ENCODE peak calls at places on chromosome 17, in six cellular contexts. A is endodermal cell, K is HL-60, P is coronary artery, W is psoas muscle, F is cardiac fibroblast. Q is an unnamed sample.
A peak's percentile ranks its signal among the peaks of the same experiment; 100 is the strongest.

GRCh38 chr17:36546418-36547093 is 1.8 kb downstream of the GGNBP2 start:
- DNase-seq in W (no peak), P (no peak), K (no peak), A (no peak), F (peak; percentile 7), Q (no peak)

GRCh38 chr17:2549392-2550211 is 37.9 kb upstream of the METTL16 start:
- DNase-seq in F (no peak), K (no peak), W (no peak), A (peak; percentile 66), P (no peak), Q (no peak)

GRCh38 chr17:19354123-19354522 is 8.4 kb downstream of the B9D1 start:
- DNase-seq in F (peak; percentile 85), P (no peak), K (no peak), A (peak; percentile 26), W (no peak), Q (peak; percentile 80)

GRCh38 chr17:41352597-41353366 is 2.2 kb upstream of the KRT33A start:
- DNase-seq in P (no peak), K (no peak), F (no peak), A (peak; percentile 76), W (no peak), Q (no peak)

GRCh38 chr17:29177871-29178749 is 2.1 kb downstream of the MYO18A start:
- DNase-seq in W (no peak), A (peak; percentile 74), F (peak; percentile 33), K (no peak), P (peak; percentile 71), Q (no peak)

GRCh38 chr17:83073389-83074063 is 5.9 kb upstream of the METRNL start:
- DNase-seq in K (no peak), W (no peak), A (no peak), P (no peak), F (no peak), Q (no peak)

GRCh38 chr17:27915715-27916114 is 22.6 kb upstream of the LYRM9 start:
- DNase-seq in A (peak; percentile 95), P (no peak), W (no peak), K (no peak), F (no peak), Q (no peak)

GRCh38 chr17:30208214-30208613 is 27.3 kb downstream of the SLC6A4 start:
- DNase-seq in P (no peak), F (no peak), A (peak; percentile 17), W (no peak), K (no peak), Q (no peak)

GRCh38 chr17:13594762-13595697 is 6.7 kb downstream of the HS3ST3A1 start:
- DNase-seq in P (no peak), A (peak; percentile 97), W (peak; percentile 66), K (peak; percentile 61), F (peak; percentile 90), Q (no peak)

DNA sequence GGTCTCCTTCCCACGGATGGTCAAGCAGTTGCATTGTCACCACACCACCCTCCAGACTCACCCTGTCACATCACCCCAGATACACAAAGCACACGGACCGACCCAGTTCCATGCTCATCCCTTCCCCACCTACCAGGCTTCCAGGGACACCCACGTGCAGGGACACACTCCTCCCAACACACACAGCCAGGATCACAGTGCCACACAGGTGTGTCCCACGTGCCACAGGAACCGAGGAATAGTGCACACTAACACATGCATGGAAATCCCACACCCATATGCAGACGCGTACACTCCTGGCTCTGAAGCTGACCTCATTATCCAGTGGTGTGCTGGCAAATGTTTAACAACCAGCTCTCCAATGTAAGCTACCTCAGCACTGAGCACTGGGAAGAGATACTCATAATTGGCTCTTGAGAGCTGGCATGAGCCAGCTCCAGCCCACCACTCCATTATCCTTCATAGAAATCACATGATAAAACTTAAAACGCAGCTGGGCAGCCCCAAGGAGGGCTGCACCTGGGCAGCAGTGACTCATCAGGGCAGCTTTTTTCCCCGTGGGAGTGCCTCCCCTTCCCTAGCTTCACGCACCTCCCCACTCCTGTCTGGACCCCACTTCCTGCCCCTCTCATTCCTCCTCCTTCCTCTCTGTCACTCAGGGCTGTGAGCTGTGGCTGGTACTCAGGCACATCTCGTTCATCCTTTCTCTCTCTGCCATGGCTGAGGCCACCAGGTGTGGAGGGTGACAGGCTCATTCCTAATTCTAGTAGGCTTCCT is 15.0 kb upstream of the TBX21 start:
- DNase-seq in F (no peak), A (no peak), P (no peak), K (no peak), W (no peak), Q (no peak)
- TF ChIP-seq CTCF in F (no peak), A (no peak), P (no peak), K (no peak), W (no peak), Q (no peak)

DNA sequence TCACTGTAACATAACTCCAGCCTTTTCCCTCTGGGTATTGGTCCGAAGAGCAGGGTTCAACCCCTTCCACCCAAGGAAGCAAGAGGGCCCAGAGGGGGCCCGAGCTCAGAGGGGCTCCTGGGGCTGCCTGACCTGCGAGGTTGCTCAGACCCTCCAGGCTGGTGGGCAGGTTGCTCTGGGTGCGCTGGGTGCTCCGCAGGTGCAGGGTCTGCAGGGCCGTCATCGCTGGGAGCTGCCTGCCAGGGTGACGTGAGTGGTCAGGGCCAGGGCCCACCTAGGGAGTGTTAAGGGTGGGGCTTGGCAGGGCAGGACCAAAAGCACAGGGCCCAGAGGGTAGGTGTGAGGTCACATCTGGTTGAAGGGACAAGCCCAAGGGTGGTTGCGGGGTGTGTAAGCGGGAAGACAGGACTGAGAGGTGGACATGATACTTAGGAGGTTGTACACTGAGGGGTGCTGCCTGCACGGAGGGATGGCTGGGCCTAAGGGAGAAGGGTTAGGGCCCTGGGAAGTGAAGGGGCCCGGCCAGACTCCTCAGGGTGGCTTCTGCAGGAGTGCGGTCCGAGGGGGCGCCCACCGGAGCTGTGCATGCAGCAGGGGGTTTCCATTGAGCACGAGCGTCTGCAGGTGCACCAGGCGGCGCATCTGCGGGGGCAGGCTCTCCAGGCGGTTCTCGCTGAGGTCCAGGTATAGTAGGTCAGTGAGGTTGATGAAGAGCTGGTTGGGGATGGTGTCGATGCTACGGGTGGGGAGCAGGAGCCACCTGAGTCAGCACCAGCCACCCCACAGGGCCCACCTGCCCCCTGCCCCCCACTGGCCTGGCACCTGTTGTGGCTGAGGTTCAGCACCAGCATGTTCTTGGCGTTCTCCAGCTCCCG is 4.4 kb downstream of the FLII start:
- DNase-seq in P (no peak), A (no peak), F (no peak), W (peak; percentile 40), K (no peak), Q (no peak)
- H3K4me3 ChIP-seq in P (no peak overlapping the region), A (no peak overlapping the region), F (no peak overlapping the region), W (no peak overlapping the region), K (no peak overlapping the region), Q (no peak overlapping the region)

DNA sequence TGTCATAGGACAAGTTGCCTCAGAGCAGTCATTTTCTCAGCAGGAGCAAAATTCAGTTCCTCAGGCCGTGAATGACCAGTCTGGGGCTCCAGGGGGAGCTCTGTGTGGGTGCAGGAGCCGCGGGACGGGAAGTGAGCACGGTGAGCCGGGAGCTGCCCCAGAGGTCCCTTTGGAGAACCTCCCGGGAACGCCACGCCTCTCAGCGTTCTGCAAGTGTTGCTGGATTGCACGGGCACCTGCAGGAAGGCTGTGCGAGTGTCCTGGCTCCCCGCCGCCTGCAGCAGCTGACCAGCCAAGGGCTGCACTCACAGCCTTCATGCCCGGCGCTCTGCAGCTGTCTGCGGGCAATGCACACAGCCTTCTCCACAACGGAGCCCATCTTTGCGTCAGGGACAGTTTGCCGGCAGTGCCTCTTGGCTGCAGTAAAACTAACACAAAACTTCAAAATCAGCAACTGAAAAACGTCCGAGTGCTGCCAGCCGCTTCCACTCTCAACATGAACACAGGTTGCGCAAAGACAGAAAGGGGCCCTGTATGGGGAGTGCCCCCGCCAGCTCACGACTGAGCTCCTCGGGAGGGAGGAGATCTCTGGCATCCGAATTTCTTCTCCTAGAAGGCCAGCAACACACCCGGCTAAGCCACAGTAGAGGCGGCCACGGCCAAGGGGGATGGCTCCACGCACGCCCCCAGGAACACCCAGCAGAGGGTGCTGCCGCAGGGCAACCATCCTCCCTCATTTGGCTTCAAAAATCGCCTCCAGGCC is 16.0 kb downstream of the NDUFAF8 start:
- DNase-seq in W (peak; percentile 95), F (peak; percentile 85), P (no peak), K (peak; percentile 90), A (peak; percentile 93), Q (no peak)
- TF ChIP-seq CTCF in W (peak; percentile 46), F (peak; percentile 70), P (peak; percentile 30), K (peak; percentile 69), A (peak; percentile 63), Q (peak; percentile 49)

GRCh38 chr17:33952425-33952824 is 302.7 kb upstream of the CCL2 start:
- DNase-seq in A (no peak), K (no peak), F (no peak), P (no peak), W (no peak), Q (no peak)
- H3K4me3 ChIP-seq in A (no peak overlapping the region), K (no peak overlapping the region), F (no peak overlapping the region), P (no peak overlapping the region), W (no peak overlapping the region), Q (no peak overlapping the region)

DNA sequence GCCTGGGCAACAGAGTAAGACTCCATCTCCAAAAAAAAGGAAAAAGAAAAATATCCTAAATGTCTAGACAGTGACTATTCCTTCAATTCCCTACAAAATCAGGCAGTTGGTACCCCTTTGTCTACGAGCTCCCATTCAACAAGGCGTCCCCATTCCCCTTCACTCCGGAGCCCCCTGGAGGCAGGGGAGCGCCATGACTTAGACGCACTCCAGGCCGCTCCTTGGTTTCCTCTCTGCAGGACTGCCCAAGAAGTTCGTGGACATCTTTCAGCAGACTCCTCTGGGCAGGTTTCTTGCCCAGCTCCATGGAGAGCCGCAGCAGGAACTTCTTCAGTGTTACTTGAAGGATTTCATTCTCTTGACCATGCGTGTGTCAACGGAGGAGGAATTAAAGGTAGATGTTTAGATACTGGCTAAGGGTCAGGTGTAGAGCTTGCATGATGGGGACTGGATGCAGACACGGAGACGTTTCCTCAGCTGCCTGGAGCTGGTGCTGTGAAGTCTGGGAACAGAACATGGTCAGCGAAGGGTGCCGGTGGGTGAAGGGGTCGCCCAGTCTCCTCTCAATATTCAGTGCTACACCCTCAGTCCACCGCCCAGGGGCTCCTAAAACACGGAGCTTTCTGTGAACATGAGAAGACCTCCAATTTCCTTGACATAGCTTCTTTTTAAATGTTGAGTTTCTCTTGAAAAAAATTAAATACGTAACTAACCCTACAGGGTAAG is 53.3 kb upstream of the ENDOV start:
- DNase-seq in F (no peak), P (no peak), K (no peak), A (peak; percentile 93), W (peak; percentile 49), Q (no peak)
- TF ChIP-seq CTCF in F (peak; percentile 55), P (no peak), K (peak; percentile 19), A (peak; percentile 82), W (peak; percentile 18), Q (peak; percentile 42)

DNA sequence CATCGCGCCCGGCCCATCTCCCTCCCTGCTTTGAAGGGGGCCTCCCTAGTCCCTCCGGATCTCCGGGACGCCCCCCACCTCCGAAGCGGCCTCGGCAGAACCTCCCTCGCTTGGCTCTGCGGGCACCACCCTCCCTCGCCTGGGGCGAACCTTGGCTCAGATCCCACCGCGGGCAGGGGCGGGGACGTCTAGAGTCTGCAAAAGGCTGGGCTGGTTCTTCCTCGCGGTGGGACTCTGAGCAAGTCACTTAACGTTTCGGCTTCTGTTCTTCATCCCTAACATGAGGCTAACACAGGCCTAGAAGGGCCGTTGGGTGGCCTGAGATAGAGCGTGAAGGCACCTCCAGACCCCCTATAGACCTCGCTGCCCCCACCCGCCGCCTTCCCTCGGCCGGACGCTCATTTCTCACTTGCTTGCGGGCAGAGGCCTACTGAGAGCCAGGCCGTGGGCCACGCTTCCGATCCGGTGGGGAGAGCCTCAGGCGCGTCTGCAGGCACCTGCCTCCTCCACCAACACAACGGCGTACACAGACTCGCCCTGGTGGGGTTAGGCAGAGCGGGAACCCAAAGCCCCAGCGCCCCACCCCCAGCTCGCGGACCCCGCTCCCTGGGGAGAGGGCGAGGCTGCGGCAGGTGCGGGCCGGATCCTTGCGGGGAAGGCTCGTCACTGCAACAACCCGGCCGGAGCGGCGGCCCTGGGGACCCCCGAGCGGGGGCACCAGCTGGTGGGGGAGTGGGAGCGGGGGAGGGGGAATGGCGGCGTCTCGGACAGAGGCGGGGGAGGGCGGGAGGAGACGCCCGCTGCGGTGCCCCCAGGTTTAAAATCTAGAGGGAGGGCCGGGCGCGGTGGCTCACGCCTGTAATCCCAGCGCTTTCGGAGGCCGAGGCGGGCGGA is 5.4 kb downstream of the MYO1C start:
- DNase-seq in A (peak; percentile 92), K (no peak), F (peak; percentile 57), P (peak; percentile 96), W (peak; percentile 86), Q (no peak)
- H3K4me3 ChIP-seq in A (no peak overlapping the region), K (no peak overlapping the region), F (no peak overlapping the region), P (peak overlapping the region; percentile 97), W (peak overlapping the region; percentile 84), Q (peak overlapping the region; percentile 0)